ENCODE peak calls at places on chromosomes 3 and 15, in four cellular contexts. G is GM12878, Y is K562, U is HepG2. L is an unnamed sample.

GRCh38 chr3:188635258-188636038 is 481.5 kb downstream of the LPP start:
- DNase-seq in G (no peak), Y (no peak), U (no peak), L (no peak)

GRCh38 chr3:177624523-177625495 is 427.5 kb upstream of the TBL1XR1 start:
- DNase-seq in G (no peak), Y (no peak), U (peak), L (no peak)

GRCh38 chr3:122358633-122359032 is 24.4 kb downstream of the MIX23 start:
- DNase-seq in G (no peak), Y (no peak), U (no peak), L (no peak)

GRCh38 chr3:114998971-114999579 is 148.0 kb downstream of the ZBTB20 start:
- DNase-seq in G (no peak), Y (no peak), U (no peak), L (no peak)

GRCh38 chr3:53846134-53846850 is at the start of the genes CHDH and IL17RB:
- DNase-seq in G (no peak), Y (peak), U (peak), L (peak)

GRCh38 chr15:80974914-80975313 is 14.7 kb downstream of the MESD start:
- DNase-seq in G (no peak), Y (no peak), U (no peak), L (no peak)

GRCh38 chr15:64586974-64587373 is 126.6 kb downstream of the ZNF609 start:
- DNase-seq in G (no peak), Y (no peak), U (no peak), L (no peak)

GRCh38 chr3:97949110-97949485 is 23.1 kb downstream of the RIOX2 start:
- DNase-seq in G (no peak), Y (no peak), U (no peak), L (no peak)

GRCh38 chr15:96428742-96429141 is 98.2 kb downstream of the NR2F2 start:
- DNase-seq in G (no peak), Y (no peak), U (no peak), L (peak)

GRCh38 chr3:126156468-126156867 is 23.9 kb downstream of the ALDH1L1 start:
- DNase-seq in G (no peak), Y (peak), U (no peak), L (peak)

GRCh38 chr15:38670142-38671002 is 105.8 kb upstream of the RASGRP1 start:
- DNase-seq in G (no peak), Y (no peak), U (no peak), L (no peak)

GRCh38 chr3:127699946-127700300 is 27.2 kb downstream of the ABTB1 start:
- DNase-seq in G (no peak), Y (no peak), U (no peak), L (no peak)

GRCh38 chr3:9012521-9012920 is 49.2 kb upstream of the RAD18 start:
- DNase-seq in G (no peak), Y (no peak), U (no peak), L (no peak)

GRCh38 chr3:126014252-126014651 is 45.3 kb downstream of the ROPN1B start:
- DNase-seq in G (no peak), Y (no peak), U (no peak), L (no peak)

GRCh38 chr3:115698851-115699535 is 75.7 kb downstream of the GAP43 start:
- DNase-seq in G (no peak), Y (no peak), U (no peak), L (no peak)

GRCh38 chr15:78715930-78716329 is 74.9 kb upstream of the CHRNB4 start:
- DNase-seq in G (no peak), Y (no peak), U (no peak), L (no peak)

GRCh38 chr15:50108446-50108845 is 10.6 kb downstream of the ATP8B4 start:
- DNase-seq in G (no peak), Y (no peak), U (no peak), L (no peak)

GRCh38 chr3:38746641-38747040 is 69.4 kb downstream of the SCN10A start:
- DNase-seq in G (no peak), Y (no peak), U (no peak), L (no peak)

GRCh38 chr3:138418556-138419206 is 15.7 kb upstream of the ESYT3 start:
- DNase-seq in G (no peak), Y (no peak), U (no peak), L (no peak)

GRCh38 chr3:50190921-50191660 is at the start of gene GNAT1:
- DNase-seq in G (no peak), Y (no peak), U (no peak), L (no peak)

GRCh38 chr3:126961191-126961790 is 21.6 kb upstream of the PLXNA1 start:
- DNase-seq in G (no peak), Y (peak), U (no peak), L (no peak)

GRCh38 chr15:20352241-20353200 is 189.1 kb downstream of the GOLGA6L6 start:
- DNase-seq in G (no peak), Y (no peak), U (no peak), L (no peak)

GRCh38 chr3:19213608-19214220 is 65.4 kb downstream of the KCNH8 start:
- DNase-seq in G (no peak), Y (peak), U (peak), L (peak)

GRCh38 chr3:82977871-82978270 is 1216.4 kb upstream of the GBE1 start:
- DNase-seq in G (no peak), Y (no peak), U (no peak), L (no peak)

GRCh38 chr3:111143-112069 is 85.2 kb upstream of the CHL1 start:
- DNase-seq in G (peak), Y (no peak), U (peak), L (no peak)

GRCh38 chr15:99096173-99096893 is 8.5 kb upstream of the SYNM start:
- DNase-seq in G (no peak), Y (no peak), U (no peak), L (no peak)

GRCh38 chr3:30187366-30187765 is 419.0 kb upstream of the TGFBR2 start:
- DNase-seq in G (no peak), Y (no peak), U (no peak), L (no peak)

GRCh38 chr15:78509726-78510312 is 2.4 kb downstream of the HYKK start:
- DNase-seq in G (no peak), Y (no peak), U (no peak), L (no peak)

GRCh38 chr3:120432105-120432860 is 18.5 kb downstream of the FSTL1 start:
- DNase-seq in G (no peak), Y (no peak), U (no peak), L (no peak)

GRCh38 chr3:193400304-193400703 is 21.8 kb upstream of the ATP13A5 start:
- DNase-seq in G (no peak), Y (no peak), U (no peak), L (no peak)

GRCh38 chr3:193391902-193392301 is 13.3 kb upstream of the ATP13A5 start:
- DNase-seq in G (no peak), Y (no peak), U (no peak), L (no peak)

GRCh38 chr3:193396451-193397244 is 18.1 kb upstream of the ATP13A5 start:
- DNase-seq in G (no peak), Y (no peak), U (no peak), L (no peak)
- TF ChIP-seq MAX in G (no peak), Y (no peak), U (no peak), L (no peak)

GRCh38 chr3:139430467-139430866 is 41.0 kb upstream of the COPB2 start:
- DNase-seq in G (no peak), Y (no peak), U (no peak), L (no peak)

GRCh38 chr3:139433089-139433488 is 43.2 kb downstream of the RBP2 start:
- DNase-seq in G (no peak), Y (no peak), U (no peak), L (no peak)

GRCh38 chr3:139439278-139439677 is 37.0 kb downstream of the RBP2 start:
- DNase-seq in G (no peak), Y (no peak), U (no peak), L (no peak)

DNA sequence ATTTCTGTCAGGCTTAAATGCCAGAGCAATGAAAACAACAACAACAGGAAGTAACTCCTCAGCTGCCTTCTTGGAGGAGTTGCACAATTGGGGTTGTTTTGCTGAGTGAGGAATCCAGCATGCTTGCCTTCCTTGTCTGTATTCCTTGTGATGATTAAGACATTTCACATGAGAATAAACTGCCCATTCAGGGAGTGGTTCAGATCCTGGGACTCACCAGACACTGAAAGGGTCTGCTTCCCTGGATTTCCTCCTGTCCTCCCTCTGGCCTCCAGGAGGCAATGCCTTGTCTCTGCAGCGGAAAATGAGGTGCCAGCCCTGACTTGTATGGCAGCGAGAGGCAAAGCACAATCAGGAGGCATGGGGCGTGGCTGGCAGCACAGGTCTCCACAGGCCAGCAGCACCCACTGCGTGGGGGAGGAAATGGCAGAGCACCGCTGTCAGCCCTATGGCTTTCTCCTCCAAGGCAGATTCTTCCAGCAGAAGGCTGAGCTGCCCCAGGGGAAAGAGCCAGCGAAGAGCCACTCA is 41.5 kb downstream of the RBP2 start:
- DNase-seq in G (no peak), Y (no peak), U (no peak), L (no peak)
- TF ChIP-seq CTCF in G (no peak), Y (no peak), U (no peak), L (no peak)

DNA sequence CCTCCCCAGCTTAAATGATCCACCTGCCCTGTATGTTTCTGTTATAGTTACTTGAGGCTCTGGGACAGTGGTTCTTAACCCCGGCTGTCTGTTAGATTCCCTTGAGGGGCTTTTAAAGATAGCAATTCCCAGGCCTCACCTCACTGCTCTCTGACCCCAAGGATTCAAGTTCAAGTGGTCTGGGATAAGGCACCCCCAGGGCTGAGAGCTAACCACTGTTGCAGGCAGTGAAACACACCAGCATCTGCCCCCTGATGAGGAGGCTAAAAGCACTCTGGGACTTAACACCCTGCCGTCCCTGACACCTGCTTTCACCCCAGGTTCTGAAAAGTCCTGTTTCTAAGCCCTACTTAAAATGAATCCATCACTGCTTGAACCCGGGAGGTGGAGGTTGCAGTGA is 103.7 kb downstream of the LRRK1 start:
- DNase-seq in G (no peak), Y (no peak), U (no peak), L (no peak)
- TF ChIP-seq JUNB in G (no peak), Y (no peak), U (no peak), L (no peak)

GRCh38 chr15:92098869-92099268 is 245.4 kb downstream of the SLCO3A1 start:
- DNase-seq in G (no peak), Y (no peak), U (no peak), L (no peak)

GRCh38 chr15:92095691-92096090 is 242.2 kb downstream of the SLCO3A1 start:
- DNase-seq in G (no peak), Y (no peak), U (no peak), L (no peak)

GRCh38 chr15:92101706-92102434 is 248.4 kb downstream of the SLCO3A1 start:
- DNase-seq in G (peak), Y (no peak), U (no peak), L (no peak)

GRCh38 chr15:92100751-92101150 is 247.2 kb downstream of the SLCO3A1 start:
- DNase-seq in G (no peak), Y (no peak), U (no peak), L (no peak)

DNA sequence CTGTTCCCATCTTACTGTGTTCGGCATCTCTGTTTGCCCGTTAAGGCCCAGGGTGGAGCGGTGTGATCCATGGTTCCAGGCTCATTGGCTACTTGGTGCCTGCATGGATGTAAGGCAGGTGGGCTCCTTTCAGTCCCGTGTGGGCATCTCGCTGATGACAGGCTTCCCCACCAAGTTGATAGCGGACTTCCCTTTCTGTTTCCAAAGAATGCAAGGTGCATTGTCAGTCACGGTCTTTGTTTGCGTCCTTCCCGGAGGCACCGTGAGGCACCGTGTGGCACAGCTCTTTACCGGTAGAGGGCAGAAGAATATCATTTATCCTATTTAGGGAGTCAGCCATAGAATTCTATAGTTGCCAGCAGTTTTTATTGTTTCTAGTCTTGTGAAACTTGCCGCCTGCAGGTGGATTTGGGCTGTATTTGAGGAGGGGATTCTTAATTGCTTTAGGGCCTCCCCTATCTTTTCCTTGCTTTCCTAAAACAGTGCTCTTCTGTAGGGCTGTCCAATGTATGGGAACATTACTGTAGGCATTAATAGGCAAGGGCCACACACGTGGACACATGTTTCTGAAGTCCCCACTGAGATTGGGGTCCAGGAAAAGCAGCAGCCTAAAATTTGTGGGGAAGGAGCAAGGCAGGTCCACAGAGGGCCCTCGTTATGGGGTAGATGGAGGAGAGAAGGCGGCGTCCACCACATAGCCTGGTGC is 244.1 kb downstream of the SLCO3A1 start:
- DNase-seq in G (peak), Y (peak), U (peak), L (peak)
- TF ChIP-seq MAX in G (no peak), Y (no peak), U (no peak), L (no peak)

GRCh38 chr3:146594843-146595482 is 10.2 kb downstream of the PLSCR5 start:
- DNase-seq in G (no peak), Y (peak), U (peak), L (peak)
- TF ChIP-seq CTCF in G (peak), Y (peak), U (no peak), L (peak)

GRCh38 chr3:157136647-157137387 is 23.1 kb downstream of the CCNL1 start:
- DNase-seq in G (no peak), Y (no peak), U (peak), L (no peak)
- TF ChIP-seq JUNB in G (no peak), Y (no peak), U (no peak), L (no peak)

GRCh38 chr3:124950026-124950425 is 15.5 kb upstream of the MUC13 start:
- DNase-seq in G (no peak), Y (no peak), U (no peak), L (no peak)

GRCh38 chr3:124952456-124952855 is 17.9 kb upstream of the MUC13 start:
- DNase-seq in G (no peak), Y (no peak), U (peak), L (no peak)

DNA sequence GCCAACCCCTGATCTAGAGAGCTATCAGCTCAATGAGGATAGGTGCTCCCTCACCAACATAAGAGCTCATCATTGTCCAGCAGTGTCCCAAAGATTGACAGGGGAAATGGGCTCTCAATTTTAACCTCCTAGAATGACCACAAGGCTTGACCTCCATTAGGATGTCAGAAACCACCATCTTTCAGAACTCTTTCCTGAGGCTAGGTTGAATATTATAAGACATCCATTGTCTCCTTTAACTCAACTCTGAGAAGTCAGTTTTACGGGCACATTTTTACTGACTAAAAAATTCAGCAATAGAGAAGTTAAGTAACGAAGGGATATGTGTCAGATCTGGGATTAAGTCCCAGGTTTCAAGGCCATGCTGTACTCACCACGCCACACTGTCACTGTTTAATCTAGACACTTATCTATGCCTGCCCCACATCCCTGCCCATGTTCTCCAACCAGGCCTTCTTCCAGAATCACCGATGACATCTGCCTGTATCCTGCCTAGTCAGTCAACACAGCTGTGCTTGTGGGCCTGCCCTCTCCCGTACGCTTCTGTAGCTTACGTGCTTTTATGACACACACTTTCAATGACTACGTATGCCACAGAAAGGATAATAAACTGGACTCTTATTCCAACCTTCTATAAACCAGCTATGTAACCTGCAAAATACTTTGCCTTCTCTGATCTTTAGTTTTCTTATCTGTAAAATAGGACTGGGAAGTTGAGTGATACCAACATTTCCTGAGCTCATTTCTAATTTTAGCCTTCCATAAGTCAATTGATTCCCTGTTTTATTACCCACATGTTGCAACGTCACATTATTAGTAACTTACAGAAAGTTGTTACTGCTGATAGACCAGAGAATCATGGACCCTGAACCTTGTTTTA is 17.2 kb upstream of the MUC13 start:
- DNase-seq in G (no peak), Y (no peak), U (no peak), L (no peak)
- TF ChIP-seq MAX in G (no peak), Y (no peak), U (no peak), L (no peak)

DNA sequence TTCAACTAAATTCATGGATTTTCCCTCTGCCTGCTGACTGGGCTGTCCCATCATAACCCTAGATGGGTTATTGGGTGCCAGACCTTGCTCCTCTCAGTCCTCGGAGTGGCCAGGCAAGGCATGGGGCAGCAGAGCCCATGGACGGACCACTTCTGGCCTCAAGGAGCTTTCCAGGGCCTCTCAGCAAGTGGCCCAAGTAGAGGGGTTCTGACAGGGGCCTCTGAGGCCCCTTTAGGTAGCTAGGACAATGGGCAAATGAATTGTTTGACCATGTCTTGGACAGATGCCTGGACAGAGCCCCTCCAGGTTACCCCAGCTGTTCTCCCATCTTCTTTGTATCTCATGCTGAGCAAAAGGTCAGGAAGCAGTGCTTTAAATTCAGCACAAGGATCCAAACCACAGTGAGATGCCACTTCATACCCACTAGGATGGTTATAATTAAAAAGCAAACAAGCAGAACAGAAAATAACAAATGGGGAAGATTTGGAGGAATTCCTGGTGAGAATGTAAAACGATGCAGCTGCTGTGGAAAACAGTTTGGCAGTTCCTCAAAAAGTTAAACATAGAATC is 61.6 kb downstream of the SPSB4 start:
- DNase-seq in G (no peak), Y (no peak), U (no peak), L (no peak)
- TF ChIP-seq CTCF in G (no peak), Y (no peak), U (no peak), L (no peak)

GRCh38 chr15:70195808-70196304 is 98.1 kb upstream of the TLE3 start:
- DNase-seq in G (no peak), Y (peak), U (peak), L (peak)
- TF ChIP-seq JUNB in G (no peak), Y (no peak), U (no peak), L (no peak)

L was measured in A549.